ENCODE peak calls at places on chromosome 22, in nine cellular contexts. D is sigmoid colon, I is transverse colon, F is cardiac muscle cell, T is AG04450, G is Peyer's patch, M is cardiac fibroblast, O is GM23338, Z is K562. U is an unnamed sample.

GRCh38 chr22:42997577-42997976 is 17.4 kb downstream of the PACSIN2 start:
- DNase-seq in D (peak), I (no peak), F (no peak), T (no peak), G (no peak), M (no peak), O (no peak), Z (no peak), U (no peak)

GRCh38 chr22:41364955-41365354 is 16.8 kb upstream of the TEF start:
- DNase-seq in D (no peak), I (no peak), F (no peak), T (no peak), G (no peak), M (no peak), O (no peak), Z (no peak), U (no peak)

GRCh38 chr22:43222281-43222680 is 35.3 kb upstream of the TTLL12 start:
- DNase-seq in D (no peak), I (no peak), F (no peak), T (no peak), G (no peak), M (peak), O (no peak), Z (peak), U (no peak)

GRCh38 chr22:32204856-32205722 is at the start of gene RFPL2:
- DNase-seq in D (no peak), I (peak), F (peak), T (no peak), G (peak), M (peak), O (peak), Z (no peak), U (peak)

GRCh38 chr22:24027389-24027980 is 16.4 kb downstream of the CABIN1 start:
- DNase-seq in D (no peak), I (no peak), F (no peak), T (no peak), G (no peak), M (no peak), O (no peak), Z (no peak), U (no peak)

GRCh38 chr22:39197578-39197977 is 45.1 kb upstream of the CBX7 start:
- DNase-seq in D (no peak), I (no peak), F (no peak), T (no peak), G (no peak), M (no peak), O (no peak), Z (no peak), U (no peak)

GRCh38 chr22:39220897-39221850 is 23.6 kb downstream of the PDGFB start:
- DNase-seq in D (peak), I (no peak), F (no peak), T (no peak), G (peak), M (peak), O (no peak), Z (no peak), U (peak)

GRCh38 chr22:20012741-20013331 is 3.8 kb downstream of the ARVCF start:
- DNase-seq in D (no peak), I (no peak), F (no peak), T (no peak), G (no peak), M (no peak), O (no peak), Z (no peak), U (no peak)

DNA sequence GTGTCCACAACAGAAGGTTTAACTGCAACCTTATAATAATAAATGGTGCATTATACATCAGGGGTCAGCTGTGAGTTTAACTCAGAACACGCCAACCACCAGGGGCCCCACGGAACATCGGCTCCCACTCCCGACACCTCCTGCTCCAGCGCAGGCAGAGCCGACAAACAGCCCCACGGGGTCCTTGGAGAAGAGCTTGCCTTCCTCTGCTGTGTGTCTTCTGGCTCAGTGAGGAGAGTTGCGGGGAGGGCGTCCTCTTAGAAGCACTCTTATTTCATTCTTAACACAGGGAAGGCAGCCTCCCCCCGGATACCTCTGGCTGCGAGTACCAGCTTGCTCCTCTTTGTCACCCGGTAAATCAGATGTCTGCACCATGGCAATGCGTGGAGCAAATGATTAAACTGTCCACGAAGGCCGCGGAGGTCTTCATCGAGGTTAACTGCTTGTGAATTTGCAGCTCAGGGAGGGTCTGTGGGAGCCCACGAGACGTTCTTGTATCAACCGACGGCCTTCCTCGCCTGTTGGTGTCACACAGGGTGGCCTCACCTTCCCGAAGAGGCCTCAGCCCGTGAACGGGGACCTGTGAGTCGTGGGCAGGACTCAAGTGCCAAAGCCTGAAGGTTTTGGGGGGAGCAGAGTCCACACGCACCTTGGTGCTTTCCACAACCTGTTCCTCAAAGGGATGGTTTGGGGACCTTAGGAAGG is 464.0 kb downstream of the BRD1 start:
- DNase-seq in D (peak), I (no peak), F (no peak), T (no peak), G (no peak), M (no peak), O (no peak), Z (no peak), U (no peak)
- TF ChIP-seq CTCF in D (no peak), I (no peak), F (no peak), T (no peak), G (no peak), M (no peak), O (no peak), Z (no peak), U (no peak)

DNA sequence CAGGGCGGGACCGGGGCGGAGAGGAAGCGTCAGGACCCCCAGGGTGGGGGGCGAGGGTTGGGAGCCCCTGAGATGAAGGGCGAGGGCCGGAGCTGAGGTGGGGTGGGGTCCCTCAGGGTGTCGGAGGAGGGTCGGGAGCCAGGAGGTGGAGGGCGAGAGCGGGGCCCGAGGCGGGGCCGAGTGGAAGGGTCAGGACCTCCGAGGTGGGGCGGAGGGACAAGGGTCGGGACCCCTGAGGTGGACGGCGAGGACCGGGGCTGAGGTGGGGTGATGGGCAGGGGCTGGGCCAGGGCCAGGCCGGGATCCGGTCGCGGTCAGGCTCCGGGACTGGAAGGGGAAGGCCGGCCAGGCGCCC is 409 bp downstream of the SMC1B start:
- DNase-seq in D (no peak), I (no peak), F (no peak), T (no peak), G (no peak), M (no peak), O (no peak), Z (no peak), U (no peak)
- H3K4me3 ChIP-seq in D (peak), I (peak), F (no peak), T (no peak), G (peak), M (no peak), O (no peak), Z (no peak), U (no peak)

GRCh38 chr22:49317369-49317768 is 510.3 kb downstream of the BRD1 start:
- DNase-seq in D (no peak), I (no peak), F (no peak), T (no peak), G (no peak), M (no peak), O (no peak), Z (no peak), U (no peak)
- TF ChIP-seq CTCF in D (no peak), I (no peak), F (no peak), T (no peak), G (no peak), M (no peak), O (peak), Z (no peak), U (no peak)

GRCh38 chr22:29031236-29031982 is 30.2 kb downstream of the C22orf31 start:
- DNase-seq in D (peak), I (peak), F (peak), T (peak), G (no peak), M (peak), O (peak), Z (peak), U (peak)

GRCh38 chr22:29029202-29030000 is 32.2 kb downstream of the C22orf31 start:
- DNase-seq in D (no peak), I (no peak), F (no peak), T (no peak), G (no peak), M (no peak), O (no peak), Z (no peak), U (no peak)

GRCh38 chr22:29032014-29032475 is 29.6 kb downstream of the C22orf31 start:
- DNase-seq in D (no peak), I (no peak), F (peak), T (no peak), G (no peak), M (no peak), O (peak), Z (no peak), U (no peak)

GRCh38 chr22:29030016-29030617 is 31.5 kb downstream of the C22orf31 start:
- DNase-seq in D (no peak), I (no peak), F (no peak), T (no peak), G (no peak), M (peak), O (peak), Z (no peak), U (peak)

DNA sequence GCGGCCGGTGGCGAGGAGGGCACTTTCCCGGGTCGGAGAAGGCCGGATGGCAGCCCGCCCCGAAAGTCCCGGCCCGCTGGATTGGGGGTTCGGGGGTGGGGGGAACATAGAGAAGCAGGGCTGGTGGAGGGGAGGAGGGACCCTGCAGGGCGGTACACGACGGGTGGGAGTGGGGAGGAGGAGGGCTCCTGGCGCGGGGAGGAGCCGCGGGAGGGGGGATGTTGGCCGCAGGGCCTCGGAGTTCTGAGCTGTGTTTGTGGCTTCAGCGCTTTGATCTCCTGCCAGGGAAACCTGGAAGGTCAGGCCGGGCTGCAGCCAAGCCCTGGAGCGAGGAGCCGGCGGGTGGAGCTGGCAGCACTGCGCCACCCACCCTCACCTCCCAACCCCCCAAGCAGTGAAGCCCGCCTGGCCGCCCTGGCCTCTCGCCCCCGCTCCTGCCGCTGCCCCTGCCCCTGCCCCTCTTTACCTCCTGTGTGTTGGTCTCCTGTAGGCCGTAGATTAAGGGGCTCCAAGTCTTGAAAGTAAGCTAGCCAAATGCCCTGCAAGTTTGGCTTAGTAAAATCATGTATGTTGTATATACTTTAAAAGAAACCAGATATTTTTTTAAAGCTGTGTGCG is 30.9 kb downstream of the C22orf31 start:
- DNase-seq in D (peak), I (peak), F (peak), T (no peak), G (peak), M (peak), O (peak), Z (peak), U (peak)
- H3K4me3 ChIP-seq in D (peak), I (peak), F (peak), T (peak), G (peak), M (peak), O (peak), Z (peak), U (peak)

GRCh38 chr22:22979954-22980353 is 90.4 kb upstream of the GNAZ start:
- DNase-seq in D (no peak), I (no peak), F (no peak), T (no peak), G (no peak), M (no peak), O (no peak), Z (no peak), U (no peak)

GRCh38 chr22:22976033-22976922 is 88.7 kb downstream of the IGLL5 start:
- DNase-seq in D (no peak), I (no peak), F (no peak), T (no peak), G (no peak), M (no peak), O (no peak), Z (peak), U (no peak)

GRCh38 chr22:22979121-22979724 is 91.1 kb upstream of the GNAZ start:
- DNase-seq in D (no peak), I (no peak), F (no peak), T (no peak), G (no peak), M (no peak), O (no peak), Z (no peak), U (no peak)

GRCh38 chr22:22977479-22978200 is 90.0 kb downstream of the IGLL5 start:
- DNase-seq in D (no peak), I (no peak), F (no peak), T (no peak), G (no peak), M (no peak), O (no peak), Z (no peak), U (no peak)

DNA sequence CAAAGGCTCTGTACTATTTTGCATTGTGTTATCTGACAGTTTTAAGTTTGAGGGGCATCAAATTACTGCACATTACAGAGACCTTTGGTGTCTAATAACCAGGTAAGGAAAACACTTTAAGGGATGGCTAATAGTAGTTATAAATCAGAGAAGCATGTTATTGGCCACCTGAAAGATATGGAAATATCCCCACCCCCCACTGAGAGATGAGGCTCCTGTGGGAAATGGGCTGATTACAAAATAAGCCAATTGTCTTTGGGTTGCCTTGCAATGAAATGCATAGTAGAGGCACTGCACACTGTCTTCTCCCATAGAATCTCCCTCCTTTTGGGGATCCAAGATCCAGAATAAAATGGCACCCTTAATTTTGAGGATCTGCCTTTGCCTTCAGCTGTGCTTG is 91.0 kb downstream of the IGLL5 start:
- DNase-seq in D (no peak), I (no peak), F (no peak), T (no peak), G (no peak), M (no peak), O (no peak), Z (no peak), U (no peak)
- TF ChIP-seq CTCF in D (no peak), I (no peak), F (no peak), T (no peak), G (no peak), M (no peak), O (no peak), Z (no peak), U (no peak)

GRCh38 chr22:30920407-30920806 is 48.2 kb downstream of the MORC2 start:
- DNase-seq in D (peak), I (peak), F (peak), T (peak), G (peak), M (peak), O (peak), Z (peak), U (peak)
- H3K4me3 ChIP-seq in D (no peak), I (no peak), F (no peak), T (no peak), G (peak), M (no peak), O (no peak), Z (no peak), U (peak)

GRCh38 chr22:17888855-17889254 is 114.6 kb upstream of the BID start:
- DNase-seq in D (no peak), I (no peak), F (peak), T (no peak), G (no peak), M (peak), O (peak), Z (peak), U (peak)
- TF ChIP-seq CTCF in D (no peak), I (no peak), F (peak), T (peak), G (no peak), M (no peak), O (peak), Z (peak), U (peak)

DNA sequence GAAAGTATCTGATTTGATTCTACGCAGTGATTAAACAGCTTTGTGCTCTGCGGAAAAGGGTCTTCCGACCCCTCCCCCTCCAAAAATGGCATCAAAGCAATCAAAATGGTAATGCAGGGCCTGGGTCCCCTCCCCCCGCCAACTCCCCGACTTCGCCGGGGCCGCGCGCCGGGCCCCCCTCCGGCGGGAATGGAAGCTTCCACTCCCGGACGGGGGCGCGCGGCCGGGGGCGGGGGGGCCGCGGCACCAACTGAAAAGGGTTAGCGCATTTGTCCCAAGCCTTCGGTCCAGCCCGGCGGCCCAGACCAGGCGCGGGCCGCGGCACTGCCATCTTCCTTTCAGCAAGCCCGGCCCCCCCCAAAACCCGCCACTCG is 2.9 kb downstream of the PHF21B start:
- DNase-seq in D (peak), I (no peak), F (peak), T (no peak), G (no peak), M (no peak), O (peak), Z (no peak), U (no peak)
- H3K4me3 ChIP-seq in D (peak), I (peak), F (peak), T (no peak), G (peak), M (no peak), O (peak), Z (no peak), U (no peak)

GRCh38 chr22:33510429-33510904 is 409.8 kb downstream of the LARGE1 start:
- DNase-seq in D (no peak), I (no peak), F (no peak), T (no peak), G (no peak), M (no peak), O (no peak), Z (no peak), U (no peak)
- TF ChIP-seq CTCF in D (no peak), I (no peak), F (no peak), T (no peak), G (no peak), M (no peak), O (no peak), Z (no peak), U (no peak)

GRCh38 chr22:26357813-26358212 is 71.2 kb upstream of the ASPHD2 start:
- DNase-seq in D (no peak), I (no peak), F (no peak), T (no peak), G (no peak), M (no peak), O (no peak), Z (no peak), U (no peak)

GRCh38 chr22:26359156-26359555 is 69.9 kb upstream of the ASPHD2 start:
- DNase-seq in D (no peak), I (no peak), F (no peak), T (no peak), G (no peak), M (no peak), O (no peak), Z (no peak), U (no peak)

GRCh38 chr22:26362471-26362870 is 66.6 kb upstream of the ASPHD2 start:
- DNase-seq in D (no peak), I (no peak), F (no peak), T (no peak), G (no peak), M (peak), O (no peak), Z (no peak), U (peak)

GRCh38 chr22:26357281-26357680 is 71.8 kb upstream of the ASPHD2 start:
- DNase-seq in D (no peak), I (no peak), F (no peak), T (no peak), G (no peak), M (no peak), O (no peak), Z (no peak), U (no peak)

GRCh38 chr22:26360169-26360885 is 68.7 kb upstream of the ASPHD2 start:
- DNase-seq in D (peak), I (peak), F (peak), T (peak), G (peak), M (peak), O (peak), Z (peak), U (peak)
- H3K4me3 ChIP-seq in D (no peak), I (no peak), F (no peak), T (peak), G (no peak), M (no peak), O (peak), Z (peak), U (peak)